ENCODE peak calls at places on chromosomes 11 and 22, in ten cellular contexts. One of them, this sample, is unnamed.

GRCh38 chr11:36376888-36377758 is 81.0 kb downstream of the PRR5L start:
- DNase-seq in HepG2: no peak
- DNase-seq in right lobe of liver: peak; percentile 50
- DNase-seq in NCI-H460: no peak
- DNase-seq in activated T-helper 1 cell treated with anti-CD3 and anti-CD28 coated beads, Interleukin-12 subunit alpha, Interleukin-12 subunit beta, Interleukin-2, Interleukin-4 antibody, amounts not matched to agents 30 ng/mL and 10 ng/mL and 1 ng/mL, durations not matched to agents 14 hours and 24 hours and 36 hours: peak; percentile 63
- DNase-seq in AG08396: peak; percentile 70
- DNase-seq in T-helper 9 cell: peak; percentile 49
- DNase-seq in iris pigment epithelial cell: peak; percentile 72
- DNase-seq in H54: no peak
- DNase-seq in bronchial epithelial cell: no peak
- DNase-seq in this sample: no peak

GRCh38 chr11:44300881-44301855 is 8.8 kb downstream of the ALX4 start:
- DNase-seq in HepG2: no peak
- DNase-seq in right lobe of liver: no peak
- DNase-seq in NCI-H460: no peak
- DNase-seq in activated T-helper 1 cell treated with anti-CD3 and anti-CD28 coated beads, Interleukin-12 subunit alpha, Interleukin-12 subunit beta, Interleukin-2, Interleukin-4 antibody, amounts not matched to agents 30 ng/mL and 10 ng/mL and 1 ng/mL, durations not matched to agents 14 hours and 24 hours and 36 hours: no peak
- DNase-seq in AG08396: no peak
- DNase-seq in T-helper 9 cell: no peak
- DNase-seq in iris pigment epithelial cell: peak; percentile 42
- DNase-seq in H54: peak; percentile 98
- DNase-seq in bronchial epithelial cell: no peak
- DNase-seq in this sample: no peak

GRCh38 chr11:78187366-78188011 is 937 bp downstream of the KCTD21 start:
- DNase-seq in HepG2: no peak
- DNase-seq in right lobe of liver: no peak
- DNase-seq in NCI-H460: no peak
- DNase-seq in activated T-helper 1 cell treated with anti-CD3 and anti-CD28 coated beads, Interleukin-12 subunit alpha, Interleukin-12 subunit beta, Interleukin-2, Interleukin-4 antibody, amounts not matched to agents 30 ng/mL and 10 ng/mL and 1 ng/mL, durations not matched to agents 14 hours and 24 hours and 36 hours: no peak
- DNase-seq in AG08396: no peak
- DNase-seq in T-helper 9 cell: no peak
- DNase-seq in iris pigment epithelial cell: no peak
- DNase-seq in H54: no peak
- DNase-seq in bronchial epithelial cell: peak; percentile 58
- DNase-seq in this sample: no peak

GRCh38 chr11:13680501-13681264 is 12.2 kb downstream of the FAR1 start:
- DNase-seq in HepG2: no peak
- DNase-seq in right lobe of liver: no peak
- DNase-seq in NCI-H460: no peak
- DNase-seq in activated T-helper 1 cell treated with anti-CD3 and anti-CD28 coated beads, Interleukin-12 subunit alpha, Interleukin-12 subunit beta, Interleukin-2, Interleukin-4 antibody, amounts not matched to agents 30 ng/mL and 10 ng/mL and 1 ng/mL, durations not matched to agents 14 hours and 24 hours and 36 hours: no peak
- DNase-seq in AG08396: no peak
- DNase-seq in T-helper 9 cell: no peak
- DNase-seq in iris pigment epithelial cell: peak; percentile 42
- DNase-seq in H54: no peak
- DNase-seq in bronchial epithelial cell: no peak
- DNase-seq in this sample: no peak

GRCh38 chr11:24422371-24422770 is 74.5 kb upstream of the LUZP2 start:
- DNase-seq in HepG2: no peak
- DNase-seq in right lobe of liver: no peak
- DNase-seq in NCI-H460: no peak
- DNase-seq in activated T-helper 1 cell treated with anti-CD3 and anti-CD28 coated beads, Interleukin-12 subunit alpha, Interleukin-12 subunit beta, Interleukin-2, Interleukin-4 antibody, amounts not matched to agents 30 ng/mL and 10 ng/mL and 1 ng/mL, durations not matched to agents 14 hours and 24 hours and 36 hours: no peak
- DNase-seq in AG08396: no peak
- DNase-seq in T-helper 9 cell: no peak
- DNase-seq in iris pigment epithelial cell: peak; percentile 54
- DNase-seq in H54: no peak
- DNase-seq in bronchial epithelial cell: peak; percentile 20
- DNase-seq in this sample: no peak

GRCh38 chr11:86174101-86175046 is 70.2 kb upstream of the EED start:
- DNase-seq in HepG2: peak; percentile 61
- DNase-seq in right lobe of liver: peak; percentile 89
- DNase-seq in NCI-H460: no peak
- DNase-seq in activated T-helper 1 cell treated with anti-CD3 and anti-CD28 coated beads, Interleukin-12 subunit alpha, Interleukin-12 subunit beta, Interleukin-2, Interleukin-4 antibody, amounts not matched to agents 30 ng/mL and 10 ng/mL and 1 ng/mL, durations not matched to agents 14 hours and 24 hours and 36 hours: no peak
- DNase-seq in AG08396: peak; percentile 85
- DNase-seq in T-helper 9 cell: no peak
- DNase-seq in iris pigment epithelial cell: peak; percentile 98
- DNase-seq in H54: peak; percentile 75
- DNase-seq in bronchial epithelial cell: peak; percentile 95
- DNase-seq in this sample: no peak

GRCh38 chr11:34358258-34358665 is 452 bp upstream of the ABTB2 start:
- DNase-seq in HepG2: peak; percentile 75
- DNase-seq in right lobe of liver: peak; percentile 91
- DNase-seq in NCI-H460: peak; percentile 65
- DNase-seq in activated T-helper 1 cell treated with anti-CD3 and anti-CD28 coated beads, Interleukin-12 subunit alpha, Interleukin-12 subunit beta, Interleukin-2, Interleukin-4 antibody, amounts not matched to agents 30 ng/mL and 10 ng/mL and 1 ng/mL, durations not matched to agents 14 hours and 24 hours and 36 hours: no peak
- DNase-seq in AG08396: peak; percentile 53
- DNase-seq in T-helper 9 cell: no peak
- DNase-seq in iris pigment epithelial cell: peak; percentile 56
- DNase-seq in H54: peak; percentile 61
- DNase-seq in bronchial epithelial cell: peak; percentile 63
- DNase-seq in this sample: peak; percentile 70

GRCh38 chr22:22662095-22662494 is 17.7 kb downstream of the GGTLC2 start:
- DNase-seq in HepG2: no peak
- DNase-seq in right lobe of liver: no peak
- DNase-seq in NCI-H460: no peak
- DNase-seq in activated T-helper 1 cell treated with anti-CD3 and anti-CD28 coated beads, Interleukin-12 subunit alpha, Interleukin-12 subunit beta, Interleukin-2, Interleukin-4 antibody, amounts not matched to agents 30 ng/mL and 10 ng/mL and 1 ng/mL, durations not matched to agents 14 hours and 24 hours and 36 hours: no peak
- DNase-seq in AG08396: no peak
- DNase-seq in T-helper 9 cell: no peak
- DNase-seq in iris pigment epithelial cell: no peak
- DNase-seq in H54: no peak
- DNase-seq in bronchial epithelial cell: no peak
- DNase-seq in this sample: no peak

GRCh38 chr11:6443269-6444003 is 2.6 kb upstream of the HPX start:
- DNase-seq in HepG2: peak; percentile 28
- DNase-seq in right lobe of liver: peak; percentile 74
- DNase-seq in NCI-H460: peak; percentile 26
- DNase-seq in activated T-helper 1 cell treated with anti-CD3 and anti-CD28 coated beads, Interleukin-12 subunit alpha, Interleukin-12 subunit beta, Interleukin-2, Interleukin-4 antibody, amounts not matched to agents 30 ng/mL and 10 ng/mL and 1 ng/mL, durations not matched to agents 14 hours and 24 hours and 36 hours: peak; percentile 39
- DNase-seq in AG08396: peak; percentile 79
- DNase-seq in T-helper 9 cell: peak; percentile 43
- DNase-seq in iris pigment epithelial cell: peak; percentile 60
- DNase-seq in H54: peak; percentile 79
- DNase-seq in bronchial epithelial cell: peak; percentile 36
- DNase-seq in this sample: peak; percentile 85

GRCh38 chr11:97454988-97455387 is 1065.2 kb downstream of the JRKL start:
- DNase-seq in HepG2: peak; percentile 3
- DNase-seq in right lobe of liver: no peak
- DNase-seq in NCI-H460: peak; percentile 24
- DNase-seq in activated T-helper 1 cell treated with anti-CD3 and anti-CD28 coated beads, Interleukin-12 subunit alpha, Interleukin-12 subunit beta, Interleukin-2, Interleukin-4 antibody, amounts not matched to agents 30 ng/mL and 10 ng/mL and 1 ng/mL, durations not matched to agents 14 hours and 24 hours and 36 hours: no peak
- DNase-seq in AG08396: no peak
- DNase-seq in T-helper 9 cell: no peak
- DNase-seq in iris pigment epithelial cell: peak; percentile 16
- DNase-seq in H54: no peak
- DNase-seq in bronchial epithelial cell: peak; percentile 23
- DNase-seq in this sample: no peak

GRCh38 chr11:96019810-96020747 is 96.2 kb upstream of the MTMR2 start:
- DNase-seq in HepG2: no peak
- DNase-seq in right lobe of liver: no peak
- DNase-seq in NCI-H460: no peak
- DNase-seq in activated T-helper 1 cell treated with anti-CD3 and anti-CD28 coated beads, Interleukin-12 subunit alpha, Interleukin-12 subunit beta, Interleukin-2, Interleukin-4 antibody, amounts not matched to agents 30 ng/mL and 10 ng/mL and 1 ng/mL, durations not matched to agents 14 hours and 24 hours and 36 hours: no peak
- DNase-seq in AG08396: no peak
- DNase-seq in T-helper 9 cell: no peak
- DNase-seq in iris pigment epithelial cell: no peak
- DNase-seq in H54: no peak
- DNase-seq in bronchial epithelial cell: no peak
- DNase-seq in this sample: no peak

GRCh38 chr22:29907753-29908515 is 25.0 kb downstream of the MTMR3 start:
- DNase-seq in HepG2: peak; percentile 75
- DNase-seq in right lobe of liver: peak; percentile 60
- DNase-seq in NCI-H460: peak; percentile 79
- DNase-seq in activated T-helper 1 cell treated with anti-CD3 and anti-CD28 coated beads, Interleukin-12 subunit alpha, Interleukin-12 subunit beta, Interleukin-2, Interleukin-4 antibody, amounts not matched to agents 30 ng/mL and 10 ng/mL and 1 ng/mL, durations not matched to agents 14 hours and 24 hours and 36 hours: no peak
- DNase-seq in AG08396: peak; percentile 70
- DNase-seq in T-helper 9 cell: no peak
- DNase-seq in iris pigment epithelial cell: peak; percentile 98
- DNase-seq in H54: peak; percentile 44
- DNase-seq in bronchial epithelial cell: peak; percentile 98
- DNase-seq in this sample: peak; percentile 26

GRCh38 chr11:12802418-12803085 is 128.3 kb downstream of the TEAD1 start:
- DNase-seq in HepG2: peak; percentile 99
- DNase-seq in right lobe of liver: peak; percentile 89
- DNase-seq in NCI-H460: no peak
- DNase-seq in activated T-helper 1 cell treated with anti-CD3 and anti-CD28 coated beads, Interleukin-12 subunit alpha, Interleukin-12 subunit beta, Interleukin-2, Interleukin-4 antibody, amounts not matched to agents 30 ng/mL and 10 ng/mL and 1 ng/mL, durations not matched to agents 14 hours and 24 hours and 36 hours: no peak
- DNase-seq in AG08396: peak; percentile 48
- DNase-seq in T-helper 9 cell: no peak
- DNase-seq in iris pigment epithelial cell: peak; percentile 92
- DNase-seq in H54: no peak
- DNase-seq in bronchial epithelial cell: peak; percentile 100
- DNase-seq in this sample: peak; percentile 78

GRCh38 chr11:14414470-14415461 is 55.8 kb upstream of the RRAS2 start:
- DNase-seq in HepG2: no peak
- DNase-seq in right lobe of liver: no peak
- DNase-seq in NCI-H460: no peak
- DNase-seq in activated T-helper 1 cell treated with anti-CD3 and anti-CD28 coated beads, Interleukin-12 subunit alpha, Interleukin-12 subunit beta, Interleukin-2, Interleukin-4 antibody, amounts not matched to agents 30 ng/mL and 10 ng/mL and 1 ng/mL, durations not matched to agents 14 hours and 24 hours and 36 hours: peak; percentile 71
- DNase-seq in AG08396: no peak
- DNase-seq in T-helper 9 cell: peak; percentile 45
- DNase-seq in iris pigment epithelial cell: peak; percentile 62
- DNase-seq in H54: no peak
- DNase-seq in bronchial epithelial cell: peak; percentile 50
- DNase-seq in this sample: no peak

GRCh38 chr11:15622231-15622890 is 507.6 kb downstream of the INSC start:
- DNase-seq in HepG2: no peak
- DNase-seq in right lobe of liver: no peak
- DNase-seq in NCI-H460: no peak
- DNase-seq in activated T-helper 1 cell treated with anti-CD3 and anti-CD28 coated beads, Interleukin-12 subunit alpha, Interleukin-12 subunit beta, Interleukin-2, Interleukin-4 antibody, amounts not matched to agents 30 ng/mL and 10 ng/mL and 1 ng/mL, durations not matched to agents 14 hours and 24 hours and 36 hours: no peak
- DNase-seq in AG08396: no peak
- DNase-seq in T-helper 9 cell: no peak
- DNase-seq in iris pigment epithelial cell: no peak
- DNase-seq in H54: no peak
- DNase-seq in bronchial epithelial cell: no peak
- DNase-seq in this sample: no peak

GRCh38 chr11:38562562-38562961 is 1964.5 kb upstream of the RAG2 start:
- DNase-seq in HepG2: no peak
- DNase-seq in right lobe of liver: no peak
- DNase-seq in NCI-H460: no peak
- DNase-seq in activated T-helper 1 cell treated with anti-CD3 and anti-CD28 coated beads, Interleukin-12 subunit alpha, Interleukin-12 subunit beta, Interleukin-2, Interleukin-4 antibody, amounts not matched to agents 30 ng/mL and 10 ng/mL and 1 ng/mL, durations not matched to agents 14 hours and 24 hours and 36 hours: no peak
- DNase-seq in AG08396: no peak
- DNase-seq in T-helper 9 cell: no peak
- DNase-seq in iris pigment epithelial cell: no peak
- DNase-seq in H54: no peak
- DNase-seq in bronchial epithelial cell: no peak
- DNase-seq in this sample: no peak

GRCh38 chr11:15204766-15205165 is 90.0 kb downstream of the INSC start:
- DNase-seq in HepG2: no peak
- DNase-seq in right lobe of liver: no peak
- DNase-seq in NCI-H460: no peak
- DNase-seq in activated T-helper 1 cell treated with anti-CD3 and anti-CD28 coated beads, Interleukin-12 subunit alpha, Interleukin-12 subunit beta, Interleukin-2, Interleukin-4 antibody, amounts not matched to agents 30 ng/mL and 10 ng/mL and 1 ng/mL, durations not matched to agents 14 hours and 24 hours and 36 hours: no peak
- DNase-seq in AG08396: no peak
- DNase-seq in T-helper 9 cell: no peak
- DNase-seq in iris pigment epithelial cell: no peak
- DNase-seq in H54: no peak
- DNase-seq in bronchial epithelial cell: no peak
- DNase-seq in this sample: no peak

GRCh38 chr22:44918166-44918924 is 91.5 kb downstream of the PHF21B start:
- DNase-seq in HepG2: no peak
- DNase-seq in right lobe of liver: peak; percentile 28
- DNase-seq in NCI-H460: no peak
- DNase-seq in activated T-helper 1 cell treated with anti-CD3 and anti-CD28 coated beads, Interleukin-12 subunit alpha, Interleukin-12 subunit beta, Interleukin-2, Interleukin-4 antibody, amounts not matched to agents 30 ng/mL and 10 ng/mL and 1 ng/mL, durations not matched to agents 14 hours and 24 hours and 36 hours: no peak
- DNase-seq in AG08396: no peak
- DNase-seq in T-helper 9 cell: no peak
- DNase-seq in iris pigment epithelial cell: no peak
- DNase-seq in H54: no peak
- DNase-seq in bronchial epithelial cell: no peak
- DNase-seq in this sample: no peak

This sample was measured in HuH-7.